ENCODE peak calls at places on chromosomes 12 and 14, in nine cellular contexts. K is NCI-H1092 treated with DMSO at 0.1 percent for 48 hours; A is fibroblast of the aortic adventitia; G is BJ; M is T-helper 17 cell; X is hippocampal formation; E is stimulated activated CD8-positive, alpha-beta memory T cell treated with anti-CD3 and anti-CD28 coated beads, Interleukin-7, amount 100 ng/mL, for 48 hours; T is BE2C; I is GM18507. B is an unnamed sample.

GRCh38 chr12:117155278-117156060 is 34.8 kb downstream of the FBXO21 start:
- DNase-seq in X (no peak), G (no peak), K (peak; percentile 27), I (peak; percentile 56), T (peak; percentile 64), E (peak; percentile 45), M (peak; percentile 53), A (peak; percentile 8), B (peak; percentile 64)

GRCh38 chr12:120534203-120534702 is at the start of gene RNF10:
- DNase-seq in T (peak; percentile 82), G (no peak), K (peak; percentile 86), I (peak; percentile 81), A (peak; percentile 93), M (peak; percentile 56), E (peak; percentile 37), X (peak; percentile 79), B (peak; percentile 77)

GRCh38 chr12:109115758-109116610 is at the start of gene ACACB:
- DNase-seq in T (peak; percentile 33), G (no peak), M (no peak), I (no peak), K (no peak), A (no peak), X (peak; percentile 88), E (no peak), B (no peak)

GRCh38 chr12:25889185-25889584 is 69.3 kb upstream of the RASSF8 start:
- DNase-seq in K (no peak), G (no peak), T (no peak), M (no peak), A (no peak), I (no peak), X (no peak), E (no peak), B (no peak)

GRCh38 chr12:115251727-115252126 is 567.8 kb upstream of the TBX3 start:
- DNase-seq in M (no peak), A (no peak), T (no peak), I (no peak), K (no peak), E (no peak), X (no peak), G (no peak), B (no peak)

GRCh38 chr12:66066929-66067281 is 63.6 kb downstream of the LLPH start:
- DNase-seq in I (no peak), K (no peak), M (no peak), A (no peak), E (no peak), G (no peak), X (no peak), T (no peak), B (no peak)

GRCh38 chr12:50568338-50569155 is 63.8 kb downstream of the DIP2B start:
- DNase-seq in G (no peak), I (no peak), X (no peak), A (peak; percentile 59), E (no peak), T (no peak), M (no peak), K (no peak), B (no peak)

GRCh38 chr12:120000556-120000955 is 11.5 kb downstream of the BICDL1 start:
- DNase-seq in A (no peak), X (no peak), T (no peak), E (no peak), I (no peak), M (no peak), G (no peak), K (no peak), B (no peak)

GRCh38 chr12:48936379-48936979 is 11.2 kb upstream of the FKBP11 start:
- DNase-seq in E (peak; percentile 49), T (peak; percentile 87), A (peak; percentile 82), I (peak; percentile 55), M (peak; percentile 74), K (peak; percentile 13), G (no peak), X (peak; percentile 39), B (peak; percentile 89)

GRCh38 chr12:123996581-123996980 is 23.6 kb downstream of the ZNF664 start:
- DNase-seq in K (no peak), A (no peak), T (no peak), E (no peak), M (no peak), G (no peak), I (no peak), X (peak; percentile 79), B (no peak)

GRCh38 chr12:30416631-30417030 is 279.0 kb downstream of the IPO8 start:
- DNase-seq in T (no peak), X (no peak), I (no peak), E (no peak), M (no peak), G (no peak), A (no peak), K (no peak), B (no peak)

GRCh38 chr14:24665440-24665991 is 31.5 kb upstream of the GZMB start:
- DNase-seq in E (no peak), K (no peak), I (no peak), X (no peak), G (no peak), T (no peak), M (no peak), A (no peak), B (peak; percentile 64)

GRCh38 chr14:87332001-87332400 is 661.0 kb downstream of the GALC start:
- DNase-seq in E (no peak), G (peak; percentile 29), T (no peak), X (no peak), K (no peak), I (no peak), A (peak; percentile 71), M (no peak), B (no peak)

GRCh38 chr14:89399594-89400068 is 17.4 kb downstream of the FOXN3 start:
- DNase-seq in K (no peak), E (no peak), M (no peak), X (peak; percentile 31), G (peak; percentile 50), A (peak; percentile 71), I (no peak), T (peak; percentile 55), B (no peak)

GRCh38 chr12:77442633-77443032 is 377.3 kb upstream of the E2F7 start:
- DNase-seq in I (no peak), X (no peak), A (peak; percentile 42), K (no peak), M (no peak), G (no peak), T (no peak), E (no peak), B (no peak)

GRCh38 chr14:74577948-74578275 is 34.1 kb downstream of the LTBP2 start:
- DNase-seq in M (no peak), E (no peak), A (no peak), K (no peak), G (no peak), I (no peak), T (no peak), X (no peak), B (no peak)

GRCh38 chr12:5138845-5139244 is 95.2 kb downstream of the KCNA5 start:
- DNase-seq in K (no peak), X (no peak), I (no peak), G (no peak), M (no peak), E (no peak), T (no peak), A (peak; percentile 15), B (no peak)

GRCh38 chr12:26298785-26299621 is 103.6 kb downstream of the SSPN start:
- DNase-seq in G (peak; percentile 65), X (peak; percentile 45), K (no peak), T (no peak), M (no peak), A (peak; percentile 80), I (peak; percentile 68), E (no peak), B (no peak)

GRCh38 chr12:83097656-83098055 is 410.9 kb downstream of the TMTC2 start:
- DNase-seq in A (no peak), T (no peak), G (no peak), M (no peak), I (no peak), X (peak; percentile 61), E (no peak), K (no peak), B (no peak)

B was measured in activated naive CD4-positive, alpha-beta T cell treated with anti-CD3 and anti-CD28 coated beads, Interleukin-2, amount 50 U/mL, for 72 hours.